ENCODE peak calls at places on chromosome 9, in eight cellular contexts. K is cardiac muscle cell, R is choroid plexus epithelial cell, L is transverse colon, I is fibroblast of mammary gland, H is tibial artery, T is fibroblast of pulmonary artery, P is GM20000. N is an unnamed sample.

GRCh38 chr9:90855208-90856000 is 53.8 kb downstream of the SYK start:
- DNase-seq in K (no peak), R (no peak), L (no peak), I (no peak), H (no peak), T (no peak), P (no peak), N (no peak)

GRCh38 chr9:129080312-129080607 is 651 bp upstream of the DOLPP1 start:
- DNase-seq in K (no peak), R (no peak), L (no peak), I (no peak), H (no peak), T (no peak), P (no peak), N (no peak)

GRCh38 chr9:16230731-16231130 is 639.7 kb downstream of the BNC2 start:
- DNase-seq in K (no peak), R (no peak), L (no peak), I (no peak), H (no peak), T (no peak), P (no peak), N (no peak)

GRCh38 chr9:132978451-132979087 is at the start of gene GFI1B:
- DNase-seq in K (no peak), R (no peak), L (no peak), I (no peak), H (no peak), T (no peak), P (no peak), N (no peak)

GRCh38 chr9:123011380-123011779 is 22.1 kb upstream of the GPR21 start:
- DNase-seq in K (no peak), R (no peak), L (no peak), I (no peak), H (no peak), T (no peak), P (no peak), N (no peak)

GRCh38 chr9:131027872-131028179 is 18.9 kb downstream of the LAMC3 start:
- DNase-seq in K (no peak), R (no peak), L (no peak), I (no peak), H (no peak), T (no peak), P (no peak), N (no peak)

GRCh38 chr9:130884111-130884531 is 12.5 kb downstream of the QRFP start:
- DNase-seq in K (no peak), R (no peak), L (no peak), I (no peak), H (no peak), T (no peak), P (no peak), N (no peak)

GRCh38 chr9:125066839-125067619 is 76.3 kb downstream of the SCAI start:
- DNase-seq in K (peak; percentile 17), R (no peak), L (no peak), I (peak; percentile 43), H (no peak), T (peak; percentile 15), P (no peak), N (no peak)

GRCh38 chr9:111986035-111986556 is 89.5 kb downstream of the UGCG start:
- DNase-seq in K (no peak), R (peak; percentile 73), L (no peak), I (no peak), H (no peak), T (peak; percentile 31), P (no peak), N (no peak)

GRCh38 chr9:33106827-33107621 is 30.6 kb upstream of the SMU1 start:
- DNase-seq in K (peak; percentile 95), R (peak; percentile 68), L (no peak), I (peak; percentile 83), H (no peak), T (peak; percentile 88), P (no peak), N (no peak)

GRCh38 chr9:129612123-129612522 is 8.8 kb downstream of the C9orf50 start:
- DNase-seq in K (no peak), R (no peak), L (no peak), I (no peak), H (no peak), T (no peak), P (no peak), N (no peak)

GRCh38 chr9:129852575-129852974 is 17.3 kb downstream of the USP20 start:
- DNase-seq in K (no peak), R (no peak), L (no peak), I (no peak), H (no peak), T (no peak), P (no peak), N (no peak)

GRCh38 chr9:38358390-38359296 is 33.9 kb upstream of the ALDH1B1 start:
- DNase-seq in K (no peak), R (peak; percentile 44), L (no peak), I (no peak), H (peak; percentile 13), T (no peak), P (no peak), N (no peak)

GRCh38 chr9:121353246-121353975 is 16.6 kb downstream of the STOM start:
- DNase-seq in K (no peak), R (no peak), L (no peak), I (no peak), H (no peak), T (no peak), P (peak; percentile 65), N (peak; percentile 72)

GRCh38 chr9:133359420-133360175 is 3.2 kb downstream of the SURF2 start:
- DNase-seq in K (no peak), R (no peak), L (no peak), I (no peak), H (no peak), T (no peak), P (no peak), N (no peak)

GRCh38 chr9:114002271-114002985 is 75.7 kb downstream of the AMBP start:
- DNase-seq in K (no peak), R (no peak), L (no peak), I (no peak), H (no peak), T (no peak), P (no peak), N (no peak)

GRCh38 chr9:9214052-9214451 is 1398.8 kb downstream of the PTPRD start:
- DNase-seq in K (no peak), R (no peak), L (no peak), I (no peak), H (no peak), T (no peak), P (no peak), N (no peak)

GRCh38 chr9:34403554-34404380 is 27.1 kb upstream of the MYORG start:
- DNase-seq in K (peak; percentile 70), R (peak; percentile 77), L (peak; percentile 71), I (peak; percentile 89), H (peak; percentile 72), T (peak; percentile 73), P (peak; percentile 71), N (peak; percentile 57)

GRCh38 chr9:137694962-137695875 is 76.4 kb downstream of the EHMT1 start:
- DNase-seq in K (peak; percentile 52), R (peak; percentile 62), L (peak; percentile 65), I (peak; percentile 49), H (no peak), T (peak; percentile 33), P (peak; percentile 73), N (no peak)

GRCh38 chr9:35749515-35750255 is 598 bp downstream of the RGP1 start:
- DNase-seq in K (no peak), R (no peak), L (peak; percentile 75), I (no peak), H (no peak), T (no peak), P (peak; percentile 64), N (peak; percentile 50)

GRCh38 chr9:107213561-107214028 is 69.5 kb upstream of the RAD23B start:
- DNase-seq in K (peak; percentile 91), R (peak; percentile 95), L (no peak), I (peak; percentile 95), H (no peak), T (peak; percentile 91), P (peak; percentile 49), N (peak; percentile 45)

GRCh38 chr9:132955768-132956167 is 11.4 kb upstream of the TSC1 start:
- DNase-seq in K (no peak), R (no peak), L (no peak), I (no peak), H (no peak), T (no peak), P (no peak), N (no peak)

GRCh38 chr9:132631280-132631679 is 38.5 kb downstream of the DDX31 start:
- DNase-seq in K (no peak), R (peak; percentile 47), L (no peak), I (peak; percentile 79), H (no peak), T (no peak), P (no peak), N (no peak)

GRCh38 chr9:109143881-109144562 is 23.0 kb downstream of the FRRS1L start:
- DNase-seq in K (peak; percentile 30), R (peak; percentile 47), L (no peak), I (peak; percentile 50), H (no peak), T (peak; percentile 11), P (peak; percentile 64), N (peak; percentile 62)
- TF ChIP-seq CTCF in K (peak; percentile 46), R (peak; percentile 51), L (peak; percentile 43), I (peak; percentile 44), H (no peak), T (peak; percentile 35), P (peak; percentile 20), N (no peak)

DNA sequence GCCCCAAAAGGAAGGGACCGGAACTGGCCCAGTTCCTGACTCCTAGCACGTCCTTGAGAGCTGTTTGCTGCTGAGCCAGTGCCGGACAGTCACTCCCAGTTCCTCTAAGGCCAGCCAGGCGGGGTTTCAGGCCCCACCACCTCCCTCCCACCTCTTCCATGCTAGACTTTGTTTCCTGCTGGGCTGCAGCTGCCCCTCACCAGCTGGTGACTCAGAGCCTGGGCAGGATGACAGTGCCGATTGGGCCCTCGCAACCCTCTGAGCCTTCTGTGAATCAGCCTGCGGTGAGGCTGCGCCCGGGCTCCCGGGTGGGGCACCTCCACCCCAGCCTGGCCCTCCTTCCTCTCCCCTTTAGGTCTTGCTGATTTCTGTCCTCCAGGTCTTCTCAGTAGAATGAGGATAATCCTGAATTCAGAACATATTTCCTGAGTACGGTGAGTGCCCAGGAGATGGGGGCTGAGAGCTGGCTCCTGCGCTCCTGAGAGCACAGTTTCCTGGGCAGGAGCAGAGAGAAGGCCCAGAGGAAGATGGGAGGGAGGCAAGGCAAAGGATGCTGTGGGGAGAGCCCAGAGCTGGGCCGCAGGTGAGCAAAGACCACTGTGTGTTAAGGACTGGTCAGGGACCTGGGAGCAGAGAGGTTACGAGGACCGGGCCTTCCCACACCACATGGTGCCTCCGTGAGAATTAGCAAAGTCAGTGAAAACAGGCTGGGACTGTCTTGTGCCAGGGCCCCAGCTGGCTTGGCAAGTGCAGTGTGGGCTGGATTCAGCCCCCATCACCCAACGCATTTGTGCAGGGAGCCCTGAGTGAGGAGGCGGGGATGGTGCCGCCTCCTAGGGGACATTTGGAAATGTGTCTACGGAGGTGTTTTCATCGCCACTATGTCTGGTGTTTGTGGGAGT is 32.9 kb upstream of the STXBP1 start:
- DNase-seq in K (peak; percentile 94), R (peak; percentile 90), L (peak; percentile 88), I (peak; percentile 97), H (peak; percentile 95), T (peak; percentile 95), P (peak; percentile 44), N (peak; percentile 61)
- TF ChIP-seq CTCF in K (peak; percentile 36), R (peak; percentile 45), L (peak; percentile 13), I (peak; percentile 36), H (peak; percentile 45), T (peak; percentile 32), P (no peak), N (no peak)

GRCh38 chr9:92723299-92723625 is 41.4 kb downstream of the BICD2 start:
- DNase-seq in K (no peak), R (peak; percentile 19), L (no peak), I (peak; percentile 30), H (no peak), T (no peak), P (no peak), N (no peak)
- TF ChIP-seq CTCF in K (no peak), R (no peak), L (no peak), I (no peak), H (no peak), T (no peak), P (no peak), N (no peak)

GRCh38 chr9:21070171-21070571 is 7.6 kb downstream of the IFNB1 start:
- DNase-seq in K (peak; percentile 98), R (peak; percentile 97), L (peak; percentile 13), I (peak; percentile 94), H (peak; percentile 60), T (peak; percentile 99), P (no peak), N (no peak)
- TF ChIP-seq CTCF in K (peak; percentile 29), R (peak; percentile 49), L (peak; percentile 16), I (peak; percentile 39), H (peak; percentile 39), T (peak; percentile 52), P (no peak), N (no peak)